ENCODE peak calls at places on chromosome 15, in six cellular contexts. I is A549, L is GM23248, Y is GM23338, R is hepatocyte, Z is neural progenitor cell. E is an unnamed sample.

GRCh38 chr15:83911345-83911744 is 257.4 kb downstream of the ADAMTSL3 start:
- DNase-seq in Z (no peak), L (no peak), I (no peak), R (no peak), Y (no peak), E (no peak)

GRCh38 chr15:63465104-63465503 is 39.3 kb upstream of the USP3 start:
- DNase-seq in Z (no peak), Y (no peak), R (no peak), L (peak; percentile 74), I (no peak), E (no peak)

GRCh38 chr15:86759766-86760165 is 680.1 kb downstream of the AGBL1 start:
- DNase-seq in L (no peak), R (no peak), Y (no peak), I (no peak), Z (no peak), E (no peak)

GRCh38 chr15:57640935-57641682 is 49.4 kb downstream of the MYZAP start:
- DNase-seq in I (peak; percentile 63), Y (peak; percentile 59), Z (peak; percentile 44), R (peak; percentile 52), L (peak; percentile 52), E (peak; percentile 11)

GRCh38 chr15:79987569-79987955 is 16.6 kb upstream of the BCL2A1 start:
- DNase-seq in R (peak; percentile 54), I (no peak), Y (no peak), L (no peak), Z (no peak), E (no peak)

GRCh38 chr15:93121089-93121488 is 32.1 kb upstream of the RGMA start:
- DNase-seq in L (no peak), I (no peak), R (no peak), Y (no peak), Z (no peak), E (no peak)

GRCh38 chr15:93037341-93038063 is 51.5 kb downstream of the RGMA start:
- DNase-seq in Y (no peak), R (peak; percentile 41), L (peak; percentile 55), I (no peak), Z (peak; percentile 46), E (no peak)

GRCh38 chr15:98856540-98856907 is 151.1 kb downstream of the PGPEP1L start:
- DNase-seq in I (no peak), Y (no peak), L (peak; percentile 92), Z (no peak), R (no peak), E (no peak)

GRCh38 chr15:87577336-87577735 is 679.2 kb downstream of the NTRK3 start:
- DNase-seq in L (no peak), R (no peak), Y (no peak), Z (no peak), I (no peak), E (no peak)

GRCh38 chr15:41620536-41621199 is 39.5 kb upstream of the MGA start:
- DNase-seq in Z (no peak), I (no peak), R (no peak), Y (peak; percentile 43), L (no peak), E (no peak)

GRCh38 chr15:82851981-82852511 is 42.6 kb downstream of the WHAMM start:
- DNase-seq in Y (no peak), Z (peak; percentile 31), I (no peak), R (no peak), L (peak; percentile 51), E (no peak)

GRCh38 chr15:29792426-29793159 is 29.7 kb downstream of the TJP1 start:
- DNase-seq in R (no peak), Z (no peak), Y (no peak), I (no peak), L (no peak), E (no peak)

GRCh38 chr15:94538280-94538679 is 306.9 kb downstream of the MCTP2 start:
- DNase-seq in R (no peak), Z (no peak), L (no peak), Y (no peak), I (no peak), E (no peak)

GRCh38 chr15:100713163-100713867 is 110.9 kb downstream of the ASB7 start:
- DNase-seq in I (peak; percentile 97), R (peak; percentile 88), Z (no peak), L (peak; percentile 71), Y (no peak), E (no peak)

GRCh38 chr15:37481126-37481525 is 380.8 kb upstream of the MEIS2 start:
- DNase-seq in R (no peak), I (no peak), L (no peak), Z (no peak), Y (no peak), E (no peak)

GRCh38 chr15:58167095-58167591 is 29.0 kb downstream of the AQP9 start:
- DNase-seq in Z (peak; percentile 49), I (no peak), Y (no peak), R (no peak), L (no peak), E (no peak)

GRCh38 chr15:99963096-99963825 is 230.0 kb upstream of the LYSMD4 start:
- DNase-seq in Z (no peak), Y (no peak), L (peak; percentile 18), R (no peak), I (no peak), E (no peak)

GRCh38 chr15:33621156-33621555 is 310.4 kb downstream of the RYR3 start:
- DNase-seq in L (peak; percentile 59), I (no peak), Z (no peak), R (no peak), Y (no peak), E (no peak)

GRCh38 chr15:25852027-25852426 is 11.1 kb downstream of the ATP10A start:
- DNase-seq in R (no peak), I (no peak), L (no peak), Z (no peak), Y (no peak), E (no peak)

GRCh38 chr15:51750942-51751686 is at the start of gene TMOD2:
- DNase-seq in R (peak; percentile 71), I (peak; percentile 51), L (peak; percentile 62), Z (peak; percentile 76), Y (peak; percentile 81), E (no peak)

GRCh38 chr15:85037617-85038016 is 56.0 kb downstream of the PDE8A start:
- DNase-seq in R (no peak), Z (no peak), Y (no peak), I (no peak), L (no peak), E (no peak)

GRCh38 chr15:91866971-91867372 is 13.5 kb downstream of the SLCO3A1 start:
- DNase-seq in R (no peak), Z (no peak), Y (no peak), L (peak; percentile 64), I (no peak), E (no peak)

GRCh38 chr15:31345606-31346366 is 19.2 kb downstream of the KLF13 start:
- DNase-seq in I (no peak), Y (no peak), L (no peak), R (no peak), Z (no peak), E (peak; percentile 53)

GRCh38 chr15:52857937-52858336 is 67.8 kb upstream of the ONECUT1 start:
- DNase-seq in L (no peak), I (no peak), Y (peak; percentile 15), Z (no peak), R (no peak), E (no peak)

GRCh38 chr15:84598250-84598649 is 2.6 kb upstream of the ZSCAN2 start:
- DNase-seq in L (no peak), I (no peak), R (no peak), Y (peak; percentile 44), Z (peak; percentile 36), E (peak; percentile 81)

GRCh38 chr15:59335197-59335786 is 37.4 kb downstream of the MYO1E start:
- DNase-seq in I (no peak), Z (no peak), L (peak; percentile 45), Y (no peak), R (no peak), E (no peak)

GRCh38 chr15:54594115-54594514 is 602.6 kb downstream of the RSL24D1 start:
- DNase-seq in I (no peak), L (no peak), Z (no peak), R (no peak), Y (no peak), E (no peak)

GRCh38 chr15:38868326-38869114 is 303.9 kb upstream of the RASGRP1 start:
- DNase-seq in R (peak; percentile 84), Y (no peak), Z (no peak), L (peak; percentile 97), I (peak; percentile 88), E (no peak)

GRCh38 chr15:84979651-84980050 is 2.0 kb upstream of the PDE8A start:
- DNase-seq in R (peak; percentile 41), Z (peak; percentile 45), L (no peak), Y (peak; percentile 74), I (no peak), E (no peak)

DNA sequence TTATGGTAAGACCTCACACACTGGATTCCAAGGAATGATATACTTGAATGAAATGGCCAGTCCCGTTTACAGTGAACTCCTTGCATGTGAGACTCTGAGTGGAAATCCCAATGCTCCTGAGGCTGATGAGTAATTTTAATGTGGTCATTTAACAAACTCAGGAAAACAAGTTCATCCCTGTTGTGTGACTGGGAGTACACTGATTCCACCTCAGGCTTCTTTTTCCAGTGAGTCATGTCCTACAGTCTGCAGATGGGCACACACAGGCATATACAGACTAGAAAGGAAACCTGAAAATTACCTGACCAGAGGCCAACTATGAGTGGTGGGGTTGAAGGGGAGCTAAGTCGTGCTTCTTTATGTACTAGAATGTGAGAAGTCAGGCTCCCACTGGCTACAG is 5.8 kb downstream of the SQOR start:
- DNase-seq in R (peak; percentile 66), Z (no peak), L (peak; percentile 95), I (peak; percentile 44), Y (no peak), E (no peak)
- H3K27ac ChIP-seq in R (peak overlapping the region; percentile 92), Z (no peak overlapping the region), L (peak overlapping the region; percentile 90), I (peak overlapping the region; percentile 92), Y (no peak overlapping the region), E (no peak overlapping the region)

DNA sequence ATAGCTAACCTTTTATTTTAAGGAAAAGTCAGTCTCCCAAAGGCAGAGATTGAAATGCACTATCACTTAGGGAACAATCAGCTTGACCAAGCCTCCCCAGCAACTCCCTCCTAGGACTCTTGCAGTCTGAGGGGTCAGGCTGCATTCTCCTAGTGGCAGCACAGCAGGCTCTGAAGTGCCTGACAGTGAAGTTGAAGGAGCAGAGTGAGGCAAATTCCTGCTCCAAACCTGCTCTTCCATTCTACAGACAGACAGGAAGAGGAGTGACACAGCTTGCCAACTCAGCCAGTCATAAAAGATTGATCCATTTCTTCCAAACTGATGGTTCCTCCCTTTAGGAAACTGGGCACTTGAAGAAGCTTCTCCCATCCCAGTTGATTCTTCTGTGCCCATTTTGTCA is 43.9 kb upstream of the SMAD3 start:
- DNase-seq in L (no peak), I (no peak), R (no peak), Z (no peak), Y (peak; percentile 55), E (no peak)
- H3K4me2 ChIP-seq in L (no peak overlapping the region), I (no peak overlapping the region), R (no peak overlapping the region), Z (no peak overlapping the region), Y (no peak overlapping the region), E (no peak overlapping the region)

DNA sequence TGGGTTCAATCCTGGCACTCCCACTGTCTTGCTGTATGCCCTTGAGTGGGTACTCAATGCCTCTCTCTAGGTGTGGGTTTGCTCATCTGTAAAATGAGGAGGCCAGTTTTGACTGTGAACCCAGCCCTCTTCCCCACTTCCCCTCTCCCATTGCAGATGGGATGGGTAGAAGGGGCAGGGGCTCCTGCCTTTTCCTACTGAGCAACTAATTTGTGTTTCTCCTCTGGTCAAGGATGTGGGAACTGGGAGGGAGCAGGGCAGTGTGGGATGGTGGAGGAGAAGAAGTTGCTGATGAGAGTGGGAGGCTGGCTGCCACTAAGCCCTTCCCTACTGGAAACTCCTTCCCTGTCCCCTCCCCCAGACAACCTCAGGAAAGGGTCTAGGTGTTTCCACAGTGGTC is 20.2 kb upstream of the ANKDD1A start:
- DNase-seq in Z (no peak), L (no peak), I (no peak), R (no peak), Y (no peak), E (no peak)
- H3K27ac ChIP-seq in Z (no peak overlapping the region), L (no peak overlapping the region), I (no peak overlapping the region), R (no peak overlapping the region), Y (no peak overlapping the region), E (peak overlapping the region; percentile 95)

GRCh38 chr15:70669006-70669602 is 94.3 kb downstream of the UACA start:
- DNase-seq in Z (no peak), R (no peak), L (no peak), Y (no peak), I (no peak), E (no peak)
- H3K4me2 ChIP-seq in Z (no peak overlapping the region), R (no peak overlapping the region), L (no peak overlapping the region), Y (peak overlapping the region; percentile 37), I (no peak overlapping the region), E (no peak overlapping the region)